ENCODE peak calls at places on chromosomes 5 and 9, in four cellular contexts. H is AG10803, D is dorsolateral prefrontal cortex, M is adrenal gland. A is an unnamed sample.
A peak's percentile ranks its signal among the peaks of the same experiment; 100 is the strongest.

GRCh38 chr5:40386293-40386692 is 293.4 kb upstream of the PTGER4 start:
- DNase-seq in M (no peak), H (peak; percentile 35), D (no peak), A (no peak)

GRCh38 chr5:14364576-14365472 is 216.8 kb upstream of the OTULINL start:
- DNase-seq in H (no peak), D (no peak), M (no peak), A (no peak)

GRCh38 chr5:128494516-128494915 is 43.5 kb downstream of the FBN2 start:
- DNase-seq in H (no peak), D (no peak), M (no peak), A (no peak)

GRCh38 chr5:116703923-116704322 is 129.3 kb upstream of the SEMA6A start:
- DNase-seq in H (no peak), M (no peak), D (no peak), A (no peak)

GRCh38 chr9:81885586-81885985 is 42.6 kb upstream of the SPATA31D4 start:
- DNase-seq in M (no peak), H (no peak), D (no peak), A (no peak)

GRCh38 chr5:32767948-32768427 is 56.9 kb downstream of the NPR3 start:
- DNase-seq in M (peak; percentile 88), D (no peak), H (peak; percentile 97), A (no peak)

GRCh38 chr9:117616436-117616835 is 87.8 kb upstream of the TLR4 start:
- DNase-seq in D (no peak), M (no peak), H (no peak), A (no peak)

GRCh38 chr9:2655411-2655901 is 33.9 kb downstream of the VLDLR start:
- DNase-seq in H (peak; percentile 91), D (no peak), M (no peak), A (no peak)

GRCh38 chr5:149030392-149030791 is 32.5 kb downstream of the SH3TC2 start:
- DNase-seq in H (peak; percentile 50), D (no peak), M (no peak), A (no peak)